ENCODE peak calls at places on chromosomes 1 and 21, in nine cellular contexts. G is AG09319, L is tibial nerve, W is spleen, P is adrenal gland, M is heart right ventricle, A is hepatocyte, V is lower lobe of right lung, H is HL-60. Z is an unnamed sample.

GRCh38 chr21:44779417-44780139 is 22.0 kb downstream of the UBE2G2 start:
- DNase-seq in G (no peak), L (no peak), W (no peak), P (no peak), M (no peak), A (no peak), V (no peak), H (no peak), Z (no peak)

GRCh38 chr1:210294991-210295773 is 33.5 kb upstream of the HHAT start:
- DNase-seq in G (peak), L (peak), W (no peak), P (peak), M (peak), A (peak), V (peak), H (no peak), Z (no peak)

GRCh38 chr21:43727571-43728466 is 8.9 kb downstream of the PDXK start:
- DNase-seq in G (no peak), L (no peak), W (peak), P (peak), M (no peak), A (no peak), V (peak), H (peak), Z (peak)

GRCh38 chr1:201499191-201499590 is 7.7 kb downstream of the CSRP1 start:
- DNase-seq in G (no peak), L (no peak), W (no peak), P (no peak), M (no peak), A (no peak), V (no peak), H (no peak), Z (no peak)

GRCh38 chr21:42518626-42519025 is 5.0 kb downstream of the SLC37A1 start:
- DNase-seq in G (no peak), L (no peak), W (no peak), P (no peak), M (no peak), A (no peak), V (no peak), H (no peak), Z (no peak)

GRCh38 chr1:167488786-167489185 is 29.5 kb downstream of the CD247 start:
- DNase-seq in G (no peak), L (no peak), W (no peak), P (no peak), M (no peak), A (no peak), V (no peak), H (no peak), Z (no peak)

GRCh38 chr1:234680331-234680904 is 70.4 kb upstream of the IRF2BP2 start:
- DNase-seq in G (no peak), L (no peak), W (no peak), P (no peak), M (no peak), A (no peak), V (no peak), H (no peak), Z (no peak)

GRCh38 chr1:85330206-85330605 is 53.8 kb upstream of the BCL10 start:
- DNase-seq in G (peak), L (no peak), W (no peak), P (no peak), M (no peak), A (no peak), V (no peak), H (no peak), Z (peak)

GRCh38 chr1:227351443-227351842 is 33.2 kb upstream of the CDC42BPA start:
- DNase-seq in G (no peak), L (no peak), W (no peak), P (peak), M (peak), A (no peak), V (no peak), H (no peak), Z (no peak)

GRCh38 chr1:111769517-111770146 is 13.9 kb downstream of the DDX20 start:
- DNase-seq in G (peak), L (peak), W (no peak), P (peak), M (peak), A (peak), V (no peak), H (peak), Z (peak)

GRCh38 chr1:247419326-247419725 is 3.4 kb downstream of the NLRP3 start:
- DNase-seq in G (no peak), L (no peak), W (no peak), P (no peak), M (no peak), A (no peak), V (no peak), H (peak), Z (no peak)

GRCh38 chr1:206717237-206717989 is 32.7 kb downstream of the MAPKAPK2 start:
- DNase-seq in G (no peak), L (no peak), W (no peak), P (no peak), M (no peak), A (no peak), V (no peak), H (peak), Z (no peak)

GRCh38 chr1:11342677-11343076 is 69.7 kb downstream of the UBIAD1 start:
- DNase-seq in G (no peak), L (no peak), W (no peak), P (no peak), M (no peak), A (no peak), V (no peak), H (no peak), Z (no peak)

GRCh38 chr21:16913010-16913409 is 599.8 kb upstream of the CXADR start:
- DNase-seq in G (no peak), L (no peak), W (no peak), P (no peak), M (no peak), A (no peak), V (no peak), H (no peak), Z (no peak)

GRCh38 chr1:107196973-107197562 is 56.2 kb downstream of the NTNG1 start:
- DNase-seq in G (no peak), L (no peak), W (no peak), P (no peak), M (no peak), A (peak), V (no peak), H (peak), Z (peak)

GRCh38 chr1:100400332-100400933 is 48.1 kb downstream of the CDC14A start:
- DNase-seq in G (no peak), L (peak), W (peak), P (no peak), M (peak), A (no peak), V (peak), H (peak), Z (no peak)

GRCh38 chr1:246444611-246445010 is 62.5 kb downstream of the SMYD3 start:
- DNase-seq in G (no peak), L (no peak), W (no peak), P (no peak), M (no peak), A (no peak), V (no peak), H (no peak), Z (no peak)

GRCh38 chr1:58884706-58885661 is 101.1 kb upstream of the JUN start:
- DNase-seq in G (no peak), L (peak), W (no peak), P (no peak), M (no peak), A (peak), V (no peak), H (peak), Z (peak)

GRCh38 chr1:97996880-97997279 is 76.0 kb upstream of the DPYD start:
- DNase-seq in G (no peak), L (no peak), W (no peak), P (no peak), M (no peak), A (no peak), V (no peak), H (no peak), Z (no peak)

GRCh38 chr1:3930696-3931309 is 30.7 kb upstream of the C1orf174 start:
- DNase-seq in G (no peak), L (no peak), W (no peak), P (no peak), M (no peak), A (no peak), V (no peak), H (no peak), Z (no peak)

GRCh38 chr1:157193702-157194391 is 55.7 kb upstream of the ETV3 start:
- DNase-seq in G (peak), L (peak), W (peak), P (peak), M (peak), A (peak), V (peak), H (peak), Z (peak)

DNA sequence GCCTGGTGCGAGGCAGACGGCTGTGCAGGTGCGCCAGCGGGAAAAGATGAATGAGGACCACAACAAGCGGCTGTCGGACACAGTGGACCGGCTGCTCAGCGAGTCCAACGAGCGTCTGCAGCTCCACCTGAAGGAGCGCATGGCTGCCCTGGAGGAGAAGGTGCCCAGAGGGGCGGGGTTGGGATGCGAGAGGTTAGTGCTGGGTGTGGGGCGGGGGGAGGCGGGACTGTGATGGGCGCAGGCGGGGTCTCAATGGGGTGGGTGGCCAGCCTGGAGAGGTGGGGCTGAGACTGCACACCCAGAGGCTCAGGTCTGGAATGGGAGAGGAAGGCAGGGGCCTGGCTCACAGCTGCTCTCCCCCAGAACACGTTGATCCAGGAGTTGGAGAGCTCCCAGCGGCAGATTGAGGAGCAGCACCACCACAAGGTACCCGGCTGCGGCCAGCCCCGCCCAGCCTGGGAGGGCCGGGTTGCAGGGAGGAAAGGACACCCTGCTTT is 22.3 kb downstream of the PPFIA4 start:
- DNase-seq in G (no peak), L (no peak), W (no peak), P (no peak), M (no peak), A (peak), V (no peak), H (no peak), Z (peak)
- TF ChIP-seq CTCF in G (no peak), L (no peak), W (no peak), P (no peak), M (no peak), A (no peak), V (no peak), H (no peak), Z (no peak)

GRCh38 chr1:96688737-96689136 is 32.8 kb upstream of the PTBP2 start:
- DNase-seq in G (no peak), L (no peak), W (no peak), P (no peak), M (no peak), A (peak), V (no peak), H (peak), Z (no peak)
- TF ChIP-seq CTCF in G (no peak), L (no peak), W (no peak), P (no peak), M (no peak), A (no peak), V (no peak), H (no peak), Z (no peak)

GRCh38 chr1:33289858-33290154 is 31.1 kb downstream of the A3GALT2 start:
- DNase-seq in G (no peak), L (no peak), W (no peak), P (no peak), M (no peak), A (no peak), V (no peak), H (no peak), Z (no peak)

GRCh38 chr1:33281554-33282303 is 25.4 kb downstream of the ZNF362 start:
- DNase-seq in G (no peak), L (no peak), W (peak), P (no peak), M (no peak), A (no peak), V (no peak), H (no peak), Z (no peak)

GRCh38 chr1:33288976-33289857 is 31.7 kb downstream of the A3GALT2 start:
- DNase-seq in G (no peak), L (no peak), W (peak), P (no peak), M (no peak), A (no peak), V (no peak), H (no peak), Z (no peak)

GRCh38 chr1:33286451-33287185 is 30.3 kb downstream of the ZNF362 start:
- DNase-seq in G (peak), L (no peak), W (peak), P (no peak), M (no peak), A (no peak), V (no peak), H (no peak), Z (no peak)
- TF ChIP-seq CTCF in G (no peak), L (no peak), W (no peak), P (no peak), M (no peak), A (no peak), V (no peak), H (no peak), Z (no peak)

GRCh38 chr1:93681549-93682412 is at the start of gene BCAR3:
- DNase-seq in G (no peak), L (peak), W (peak), P (peak), M (peak), A (peak), V (peak), H (no peak), Z (peak)
- TF ChIP-seq CTCF in G (peak), L (peak), W (no peak), P (peak), M (peak), A (peak), V (peak), H (no peak), Z (no peak)

GRCh38 chr1:160282807-160283206 is 2.1 kb downstream of the PEX19 start:
- DNase-seq in G (no peak), L (no peak), W (no peak), P (no peak), M (no peak), A (no peak), V (no peak), H (no peak), Z (no peak)
- TF ChIP-seq CTCF in G (no peak), L (no peak), W (no peak), P (no peak), M (no peak), A (no peak), V (no peak), H (no peak), Z (no peak)

Z was measured in Calu3.